ENCODE peak calls at places on chromosomes 11 and 22, in nine cellular contexts. C, T, J, N, H, R, Z, Y and O are unnamed samples.

GRCh38 chr11:27282806-27283205 is 80.2 kb downstream of the CCDC34 start:
- DNase-seq in Y (no peak), C (no peak), J (peak), R (no peak), Z (no peak), H (peak), T (no peak), N (peak), O (no peak)

GRCh38 chr11:32830413-32830738 is 649 bp downstream of the PRRG4 start:
- DNase-seq in Z (no peak), J (peak), R (no peak), H (no peak), T (no peak), N (peak), Y (no peak), C (no peak), O (no peak)

GRCh38 chr11:14082338-14082737 is 119.8 kb downstream of the SPON1 start:
- DNase-seq in C (no peak), N (no peak), R (no peak), Z (no peak), Y (no peak), H (no peak), J (peak), T (no peak), O (no peak)

GRCh38 chr11:125162743-125163142 is 1.8 kb upstream of the PKNOX2 start:
- DNase-seq in J (no peak), Z (no peak), Y (no peak), T (no peak), C (no peak), H (no peak), N (no peak), R (no peak), O (no peak)

GRCh38 chr22:38347944-38348750 is 30.9 kb upstream of the CSNK1E start:
- DNase-seq in N (no peak), R (no peak), J (peak), T (no peak), C (no peak), H (no peak), Y (no peak), Z (no peak), O (no peak)

GRCh38 chr11:122556605-122557004 is 98.9 kb upstream of the UBASH3B start:
- DNase-seq in Z (no peak), T (no peak), C (peak), R (no peak), J (peak), H (peak), N (no peak), Y (no peak), O (no peak)

GRCh38 chr11:72229925-72230763 is 5.6 kb downstream of the INPPL1 start:
- DNase-seq in T (no peak), C (no peak), H (no peak), Y (no peak), Z (no peak), J (no peak), R (no peak), N (no peak), O (no peak)

GRCh38 chr11:12139144-12139881 is 28.9 kb downstream of the MICAL2 start:
- DNase-seq in J (peak), Z (peak), N (peak), T (no peak), H (no peak), R (no peak), C (no peak), Y (no peak), O (no peak)

GRCh38 chr22:43136255-43136654 is 6.9 kb downstream of the MCAT start:
- DNase-seq in Z (no peak), C (peak), T (peak), Y (no peak), R (no peak), H (no peak), N (peak), J (peak), O (no peak)

GRCh38 chr22:50696799-50697561 is 24.4 kb downstream of the SHANK3 start:
- DNase-seq in J (peak), H (peak), Z (no peak), C (no peak), T (no peak), N (peak), Y (no peak), R (no peak), O (no peak)

GRCh38 chr11:77449784-77450183 is 24.1 kb downstream of the PAK1 start:
- DNase-seq in N (no peak), C (no peak), R (no peak), J (no peak), Y (no peak), Z (no peak), T (no peak), H (no peak), O (no peak)

GRCh38 chr11:44446341-44446712 is 119.1 kb upstream of the CD82 start:
- DNase-seq in R (no peak), Y (no peak), Z (no peak), J (no peak), T (no peak), N (no peak), C (no peak), H (no peak), O (no peak)

GRCh38 chr22:49903322-49904039 is 14.8 kb downstream of the ALG12 start:
- DNase-seq in N (no peak), C (no peak), Z (no peak), T (no peak), Y (no peak), H (no peak), R (no peak), J (no peak), O (no peak)

GRCh38 chr11:133082851-133083488 is 449.3 kb downstream of the OPCML start:
- DNase-seq in H (peak), Y (no peak), J (peak), T (peak), N (peak), Z (no peak), C (peak), R (no peak), O (no peak)

GRCh38 chr22:32880906-32881596 is 79.5 kb downstream of the TIMP3 start:
- DNase-seq in Y (no peak), C (peak), N (peak), J (peak), T (no peak), H (no peak), Z (no peak), R (no peak), O (no peak)

GRCh38 chr22:44999231-44999630 is 10.6 kb downstream of the PHF21B start:
- DNase-seq in Z (no peak), N (no peak), T (no peak), Y (no peak), J (no peak), R (no peak), C (no peak), H (no peak), O (no peak)

GRCh38 chr11:75743711-75744563 is 24.6 kb upstream of the DGAT2 start:
- DNase-seq in Y (no peak), Z (no peak), J (no peak), R (no peak), N (no peak), C (no peak), T (no peak), H (no peak), O (no peak)

GRCh38 chr11:67649634-67650540 is 643 bp downstream of the ACY3 start:
- DNase-seq in N (no peak), Z (no peak), Y (no peak), H (no peak), J (no peak), T (no peak), R (no peak), C (no peak), O (no peak)

GRCh38 chr22:40323681-40324083 is 22.6 kb upstream of the ADSL start:
- DNase-seq in H (no peak), J (peak), C (no peak), N (no peak), T (no peak), Z (no peak), Y (no peak), R (no peak), O (no peak)

GRCh38 chr22:35838849-35839646 is 121.4 kb downstream of the APOL5 start:
- DNase-seq in Z (no peak), C (no peak), Y (no peak), J (peak), H (peak), R (peak), T (no peak), N (peak), O (no peak)

GRCh38 chr11:33500865-33501479 is 199.7 kb downstream of the C11orf91 start:
- DNase-seq in T (no peak), C (peak), N (peak), H (no peak), Z (peak), Y (no peak), R (no peak), J (peak), O (no peak)

GRCh38 chr11:120756931-120757330 is 245.4 kb downstream of the GRIK4 start:
- DNase-seq in C (no peak), Z (no peak), H (no peak), R (no peak), Y (no peak), N (no peak), T (no peak), J (no peak), O (no peak)

GRCh38 chr11:120184946-120185677 is 25.7 kb upstream of the OAF start:
- DNase-seq in T (no peak), N (peak), C (no peak), Z (no peak), Y (no peak), R (no peak), J (peak), H (no peak), O (no peak)

GRCh38 chr11:1419811-1420210 is 30.1 kb downstream of the BRSK2 start:
- DNase-seq in T (no peak), Z (no peak), J (no peak), N (no peak), H (no peak), R (no peak), C (no peak), Y (no peak), O (no peak)

GRCh38 chr11:93059074-93059957 is 89.9 kb downstream of the MTNR1B start:
- DNase-seq in N (peak), Y (no peak), J (peak), C (no peak), T (no peak), R (peak), H (peak), Z (peak), O (no peak)

GRCh38 chr11:78786086-78786485 is 211.4 kb upstream of the NARS2 start:
- DNase-seq in J (no peak), H (no peak), R (no peak), Z (no peak), Y (no peak), N (no peak), C (no peak), T (no peak), O (no peak)

GRCh38 chr11:1548221-1549070 is 23.6 kb downstream of the DUSP8 start:
- DNase-seq in Y (no peak), H (no peak), N (peak), C (no peak), T (no peak), Z (no peak), R (peak), J (peak), O (no peak)